ENCODE peak calls at places on chromosomes 4 and X, in seven cellular contexts. One of them, this sample, is unnamed.

GRCh38 chrX:151359931-151360871 is 36.8 kb upstream of the VMA21 start:
- DNase-seq in stimulated activated CD4-positive, alpha-beta T cell treated with anti-CD3 and anti-CD28 coated beads, Interleukin-2, amount 100 ng/mL, for 48 hours: peak
- DNase-seq in stromal cell of bone marrow: no peak
- DNase-seq in NCI-H1092: peak
- DNase-seq in ecto neural progenitor cell: peak
- DNase-seq in T-helper 9 cell: peak
- DNase-seq in lower leg skin: no peak
- DNase-seq in this sample: peak

GRCh38 chrX:130330706-130331105 is 9.0 kb upstream of the SLC25A14 start:
- DNase-seq in stimulated activated CD4-positive, alpha-beta T cell treated with anti-CD3 and anti-CD28 coated beads, Interleukin-2, amount 100 ng/mL, for 48 hours: peak
- DNase-seq in stromal cell of bone marrow: peak
- DNase-seq in NCI-H1092: peak
- DNase-seq in ecto neural progenitor cell: peak
- DNase-seq in T-helper 9 cell: peak
- DNase-seq in lower leg skin: no peak
- DNase-seq in this sample: peak

GRCh38 chrX:110450050-110450449 is 91.4 kb downstream of the RTL9 start:
- DNase-seq in stimulated activated CD4-positive, alpha-beta T cell treated with anti-CD3 and anti-CD28 coated beads, Interleukin-2, amount 100 ng/mL, for 48 hours: peak
- DNase-seq in stromal cell of bone marrow: peak
- DNase-seq in NCI-H1092: peak
- DNase-seq in ecto neural progenitor cell: peak
- DNase-seq in T-helper 9 cell: peak
- DNase-seq in lower leg skin: peak
- DNase-seq in this sample: peak

GRCh38 chr4:145557720-145558119 is 61.5 kb upstream of the MMAA start:
- DNase-seq in stimulated activated CD4-positive, alpha-beta T cell treated with anti-CD3 and anti-CD28 coated beads, Interleukin-2, amount 100 ng/mL, for 48 hours: peak
- DNase-seq in stromal cell of bone marrow: peak
- DNase-seq in NCI-H1092: peak
- DNase-seq in ecto neural progenitor cell: peak
- DNase-seq in T-helper 9 cell: no peak
- DNase-seq in lower leg skin: no peak
- DNase-seq in this sample: peak

GRCh38 chr4:55336138-55337034 is 9.7 kb upstream of the SRD5A3 start:
- DNase-seq in stimulated activated CD4-positive, alpha-beta T cell treated with anti-CD3 and anti-CD28 coated beads, Interleukin-2, amount 100 ng/mL, for 48 hours: no peak
- DNase-seq in stromal cell of bone marrow: no peak
- DNase-seq in NCI-H1092: no peak
- DNase-seq in ecto neural progenitor cell: no peak
- DNase-seq in T-helper 9 cell: no peak
- DNase-seq in lower leg skin: no peak
- DNase-seq in this sample: no peak

GRCh38 chr4:86918539-86919072 is 16.2 kb upstream of the AFF1 start:
- DNase-seq in stimulated activated CD4-positive, alpha-beta T cell treated with anti-CD3 and anti-CD28 coated beads, Interleukin-2, amount 100 ng/mL, for 48 hours: no peak
- DNase-seq in stromal cell of bone marrow: peak
- DNase-seq in NCI-H1092: no peak
- DNase-seq in ecto neural progenitor cell: no peak
- DNase-seq in T-helper 9 cell: no peak
- DNase-seq in lower leg skin: peak
- DNase-seq in this sample: no peak

GRCh38 chr4:146959692-146960091 is 14.0 kb upstream of the TTC29 start:
- DNase-seq in stimulated activated CD4-positive, alpha-beta T cell treated with anti-CD3 and anti-CD28 coated beads, Interleukin-2, amount 100 ng/mL, for 48 hours: no peak
- DNase-seq in stromal cell of bone marrow: peak
- DNase-seq in NCI-H1092: no peak
- DNase-seq in ecto neural progenitor cell: no peak
- DNase-seq in T-helper 9 cell: no peak
- DNase-seq in lower leg skin: no peak
- DNase-seq in this sample: no peak

GRCh38 chr4:55736605-55737183 is 82.9 kb upstream of the EXOC1L start:
- DNase-seq in stimulated activated CD4-positive, alpha-beta T cell treated with anti-CD3 and anti-CD28 coated beads, Interleukin-2, amount 100 ng/mL, for 48 hours: no peak
- DNase-seq in stromal cell of bone marrow: no peak
- DNase-seq in NCI-H1092: no peak
- DNase-seq in ecto neural progenitor cell: no peak
- DNase-seq in T-helper 9 cell: no peak
- DNase-seq in lower leg skin: no peak
- DNase-seq in this sample: no peak

GRCh38 chr4:153426207-153426886 is 39.8 kb upstream of the TMEM131L start:
- DNase-seq in stimulated activated CD4-positive, alpha-beta T cell treated with anti-CD3 and anti-CD28 coated beads, Interleukin-2, amount 100 ng/mL, for 48 hours: no peak
- DNase-seq in stromal cell of bone marrow: no peak
- DNase-seq in NCI-H1092: no peak
- DNase-seq in ecto neural progenitor cell: no peak
- DNase-seq in T-helper 9 cell: no peak
- DNase-seq in lower leg skin: no peak
- DNase-seq in this sample: no peak

GRCh38 chrX:133414399-133415275 is 652 bp downstream of the GPC4 start:
- DNase-seq in stimulated activated CD4-positive, alpha-beta T cell treated with anti-CD3 and anti-CD28 coated beads, Interleukin-2, amount 100 ng/mL, for 48 hours: no peak
- DNase-seq in stromal cell of bone marrow: no peak
- DNase-seq in NCI-H1092: no peak
- DNase-seq in ecto neural progenitor cell: peak
- DNase-seq in T-helper 9 cell: no peak
- DNase-seq in lower leg skin: peak
- DNase-seq in this sample: no peak

GRCh38 chr4:22434895-22435294 is 81.0 kb downstream of the ADGRA3 start:
- DNase-seq in stimulated activated CD4-positive, alpha-beta T cell treated with anti-CD3 and anti-CD28 coated beads, Interleukin-2, amount 100 ng/mL, for 48 hours: no peak
- DNase-seq in stromal cell of bone marrow: peak
- DNase-seq in NCI-H1092: peak
- DNase-seq in ecto neural progenitor cell: peak
- DNase-seq in T-helper 9 cell: no peak
- DNase-seq in lower leg skin: no peak
- DNase-seq in this sample: no peak

GRCh38 chrX:56947695-56948094 is 47.6 kb downstream of the SPIN3 start:
- DNase-seq in stimulated activated CD4-positive, alpha-beta T cell treated with anti-CD3 and anti-CD28 coated beads, Interleukin-2, amount 100 ng/mL, for 48 hours: no peak
- DNase-seq in stromal cell of bone marrow: no peak
- DNase-seq in NCI-H1092: no peak
- DNase-seq in ecto neural progenitor cell: no peak
- DNase-seq in T-helper 9 cell: no peak
- DNase-seq in lower leg skin: no peak
- DNase-seq in this sample: no peak

This sample was measured in activated CD4-positive, alpha-beta memory T cell treated with anti-CD3 and anti-CD28 coated beads, Interleukin-2, amount 10 ng/mL, durations not matched to agents 7 days and 5 days.